ENCODE peak calls at places on chromosomes 2 and 18, in six cellular contexts. N is PC-3; E is activated naive CD4-positive, alpha-beta T cell treated with anti-CD3 and anti-CD28 coated beads for 36 hours; S is stimulated activated CD4-positive, alpha-beta T cell treated with anti-CD3 and anti-CD28 coated beads, Interleukin-2, amount 100 ng/mL, for 48 hours; G is CD4-positive, alpha-beta memory T cell; U is AML-193. H is an unnamed sample.

GRCh38 chr2:74457549-74458131 is 598 bp upstream of the WBP1 start:
- DNase-seq in E (peak), U (no peak), S (peak), G (no peak), N (peak), H (no peak)

GRCh38 chr2:39379643-39380524 is 57.2 kb downstream of the MAP4K3 start:
- DNase-seq in E (no peak), U (peak), N (peak), S (no peak), G (peak), H (no peak)

GRCh38 chr2:231357048-231357447 is 38.5 kb upstream of the B3GNT7 start:
- DNase-seq in N (no peak), S (no peak), E (no peak), G (no peak), U (no peak), H (no peak)

GRCh38 chr2:213161759-213162514 is 10.5 kb upstream of the IKZF2 start:
- DNase-seq in N (no peak), S (no peak), U (no peak), G (no peak), E (no peak), H (no peak)

GRCh38 chr2:75431757-75432156 is 129.0 kb downstream of the EVA1A start:
- DNase-seq in N (peak), E (no peak), S (no peak), U (no peak), G (no peak), H (no peak)

GRCh38 chr18:31702449-31702848 is 18.1 kb upstream of the B4GALT6 start:
- DNase-seq in E (no peak), S (no peak), N (no peak), G (no peak), U (no peak), H (no peak)

GRCh38 chr2:98926601-98927000 is 9.4 kb downstream of the CRACDL start:
- DNase-seq in S (no peak), E (no peak), G (no peak), U (no peak), N (peak), H (no peak)

GRCh38 chr2:149819356-149819957 is 231.9 kb upstream of the MMADHC start:
- DNase-seq in N (peak), G (no peak), E (no peak), S (no peak), U (no peak), H (no peak)

GRCh38 chr2:106886916-106887758 is 1.2 kb upstream of the ST6GAL2 start:
- DNase-seq in N (peak), S (no peak), E (no peak), U (no peak), G (no peak), H (peak)

GRCh38 chr2:169716229-169716886 is 17.3 kb upstream of the KLHL23 start:
- DNase-seq in U (no peak), S (no peak), N (no peak), E (no peak), G (no peak), H (no peak)

H was measured in GM12891.